ENCODE peak calls at places on chromosomes 12 and 14, in nine cellular contexts. C is CD8-positive, alpha-beta memory T cell; V is foreskin fibroblast; T is hepatocyte; U is stimulated activated naive CD8-positive, alpha-beta T cell treated with anti-CD3 and anti-CD28 coated beads, Interleukin-15, Interleukin-2, amounts not matched to agents 100 U/mL and 50 U/mL, for 24 hours; A is EH; W is NCI-H1105 treated with DMSO at 0.1 percent for 48 hours; P is testis; L is activated CD4-positive, alpha-beta T cell treated with anti-CD3 and anti-CD28 coated beads for 36 hours. M is an unnamed sample.

GRCh38 chr14:55306938-55307589 is 35.8 kb downstream of the FBXO34 start:
- DNase-seq in W (no peak), P (no peak), T (no peak), U (no peak), V (no peak), L (no peak), A (no peak), C (no peak), M (no peak)

GRCh38 chr12:51082561-51083139 is 746 bp downstream of the CSRNP2 start:
- DNase-seq in V (peak), A (peak), C (peak), P (peak), L (peak), W (peak), T (no peak), U (peak), M (peak)

GRCh38 chr12:49489720-49490119 is 49.1 kb upstream of the KCNH3 start:
- DNase-seq in U (no peak), W (no peak), T (no peak), A (peak), V (peak), C (no peak), L (no peak), P (no peak), M (peak)

GRCh38 chr14:102824832-102825231 is 47.6 kb downstream of the TRAF3 start:
- DNase-seq in C (no peak), A (peak), V (peak), W (no peak), P (no peak), U (no peak), T (peak), L (no peak), M (peak)

GRCh38 chr12:44582521-44582920 is 293.6 kb downstream of the NELL2 start:
- DNase-seq in W (no peak), U (no peak), V (no peak), L (no peak), A (no peak), C (no peak), P (no peak), T (no peak), M (no peak)

GRCh38 chr12:43309845-43310405 is 242.1 kb downstream of the ADAMTS20 start:
- DNase-seq in V (peak), P (no peak), T (no peak), L (no peak), C (no peak), W (no peak), A (peak), U (no peak), M (peak)

GRCh38 chr12:85627584-85627983 is 208.6 kb downstream of the RASSF9 start:
- DNase-seq in C (no peak), T (no peak), W (no peak), U (no peak), L (no peak), A (peak), V (peak), P (no peak), M (peak)

GRCh38 chr14:95490727-95491451 is 25.6 kb downstream of the SYNE3 start:
- DNase-seq in T (peak), C (no peak), W (no peak), V (peak), L (no peak), P (peak), U (no peak), A (no peak), M (no peak)

GRCh38 chr12:59823535-59823934 is 227.7 kb downstream of the SLC16A7 start:
- DNase-seq in V (peak), C (no peak), W (no peak), L (no peak), U (no peak), A (peak), T (no peak), P (no peak), M (peak)

GRCh38 chr14:21092147-21093011 is 6.1 kb downstream of the ZNF219 start:
- DNase-seq in L (peak), V (peak), P (peak), A (peak), W (no peak), C (peak), U (peak), T (peak), M (peak)

GRCh38 chr14:77097006-77097688 is 911 bp upstream of the CIPC start:
- DNase-seq in V (no peak), U (no peak), C (no peak), W (no peak), T (no peak), A (no peak), P (no peak), L (no peak), M (peak)

GRCh38 chr12:25051583-25052190 is 102.8 kb upstream of the BCAT1 start:
- DNase-seq in V (no peak), U (peak), C (peak), L (peak), W (no peak), T (no peak), A (no peak), P (no peak), M (no peak)

GRCh38 chr12:111413442-111414086 is 7.8 kb downstream of the SH2B3 start:
- DNase-seq in T (no peak), C (no peak), W (no peak), P (no peak), V (peak), L (no peak), A (peak), U (no peak), M (peak)

GRCh38 chr12:92506460-92506859 is 196.3 kb upstream of the PLEKHG7 start:
- DNase-seq in W (peak), A (no peak), L (no peak), T (no peak), U (no peak), C (no peak), P (no peak), V (no peak), M (no peak)

GRCh38 chr12:58920956-58921861 is 905 bp upstream of the LRIG3 start:
- DNase-seq in L (peak), U (peak), T (peak), W (no peak), C (no peak), V (no peak), P (no peak), A (no peak), M (no peak)

GRCh38 chr12:19833775-19834501 is 394.6 kb downstream of the AEBP2 start:
- DNase-seq in A (peak), C (no peak), T (no peak), P (no peak), U (peak), V (no peak), W (no peak), L (peak), M (peak)

GRCh38 chr12:14263742-14264141 is 101.7 kb upstream of the ATF7IP start:
- DNase-seq in U (no peak), V (no peak), P (no peak), A (no peak), T (no peak), C (no peak), W (no peak), L (no peak), M (no peak)

GRCh38 chr12:49335118-49335954 is 1.7 kb downstream of the C1QL4 start:
- DNase-seq in V (no peak), L (no peak), U (no peak), A (no peak), W (no peak), T (no peak), C (no peak), P (no peak), M (no peak)

GRCh38 chr12:55816876-55817351 is 610 bp downstream of the SARNP start:
- DNase-seq in L (no peak), V (peak), C (no peak), T (peak), P (no peak), A (peak), W (no peak), U (no peak), M (peak)

GRCh38 chr12:99824900-99825562 is 159.7 kb downstream of the ANKS1B start:
- DNase-seq in L (no peak), C (no peak), P (no peak), V (peak), U (no peak), A (peak), W (peak), T (no peak), M (no peak)

GRCh38 chr14:85483652-85484051 is 46.3 kb upstream of the FLRT2 start:
- DNase-seq in T (no peak), U (no peak), W (no peak), A (no peak), P (no peak), L (no peak), C (no peak), V (no peak), M (no peak)

GRCh38 chr12:2613674-2614073 is 181.1 kb upstream of the FKBP4 start:
- DNase-seq in A (peak), V (peak), L (peak), U (peak), W (no peak), T (peak), P (no peak), C (no peak), M (peak)

GRCh38 chr12:79681008-79681590 is 9.7 kb downstream of the PAWR start:
- DNase-seq in L (no peak), T (no peak), W (no peak), V (peak), U (no peak), P (no peak), C (no peak), A (peak), M (peak)

GRCh38 chr12:126510630-126511029 is 1445.4 kb downstream of the AACS start:
- DNase-seq in L (no peak), C (no peak), V (no peak), P (no peak), W (no peak), T (no peak), U (no peak), A (no peak), M (no peak)

GRCh38 chr12:67909091-67909531 is 80.1 kb upstream of the IFNG-AS1 start:
- DNase-seq in W (no peak), T (no peak), V (peak), C (no peak), P (no peak), L (no peak), A (peak), U (no peak), M (peak)

GRCh38 chr12:49059385-49060232 is 985 bp downstream of the KMT2D start:
- DNase-seq in P (peak), L (peak), U (peak), W (no peak), V (peak), A (peak), C (peak), T (peak), M (peak)

GRCh38 chr14:51479584-51480305 is 172.0 kb upstream of the FRMD6 start:
- DNase-seq in W (no peak), L (no peak), C (no peak), V (peak), T (peak), U (no peak), A (peak), P (peak), M (peak)

GRCh38 chr14:23729720-23730387 is 93.7 kb downstream of the DHRS2 start:
- DNase-seq in W (no peak), T (no peak), A (no peak), C (no peak), L (no peak), P (no peak), U (no peak), V (no peak), M (no peak)

GRCh38 chr14:89651805-89652204 is 234.8 kb upstream of the FOXN3 start:
- DNase-seq in C (no peak), U (no peak), A (no peak), W (no peak), V (no peak), P (no peak), L (no peak), T (no peak), M (no peak)

GRCh38 chr14:77275855-77276153 is 4.8 kb upstream of the NGB start:
- DNase-seq in T (no peak), C (no peak), P (no peak), L (no peak), U (no peak), V (no peak), W (no peak), A (no peak), M (no peak)

GRCh38 chr14:64563696-64564095 is 13.9 kb downstream of the PPP1R36 start:
- DNase-seq in A (no peak), P (no peak), U (no peak), W (no peak), V (no peak), L (no peak), T (no peak), C (no peak), M (no peak)

GRCh38 chr14:93946104-93946503 is 19.0 kb downstream of the FAM181A start:
- DNase-seq in T (peak), V (no peak), P (no peak), C (no peak), W (no peak), U (no peak), L (no peak), A (peak), M (peak)

GRCh38 chr12:8077207-8077606 is 4.9 kb upstream of the NECAP1 start:
- DNase-seq in C (no peak), L (no peak), V (peak), T (no peak), A (peak), U (no peak), W (peak), P (no peak), M (peak)

GRCh38 chr12:128245106-128245505 is 21.9 kb upstream of the TMEM132C start:
- DNase-seq in U (no peak), A (no peak), L (no peak), W (no peak), C (no peak), T (no peak), P (no peak), V (no peak), M (no peak)

GRCh38 chr14:65054471-65055085 is 47.7 kb downstream of the MAX start:
- DNase-seq in L (no peak), P (no peak), W (no peak), A (no peak), U (no peak), C (no peak), T (no peak), V (no peak), M (no peak)

GRCh38 chr12:121057794-121058193 is 18.7 kb upstream of the OASL start:
- DNase-seq in V (no peak), P (no peak), C (no peak), T (no peak), W (no peak), L (no peak), A (no peak), U (no peak), M (no peak)

GRCh38 chr12:63994704-63995103 is 150.2 kb downstream of the SRGAP1 start:
- DNase-seq in T (no peak), C (no peak), A (peak), W (peak), U (no peak), P (no peak), L (no peak), V (peak), M (peak)

GRCh38 chr12:112216223-112216622 is 90.9 kb downstream of the TRAFD1 start:
- DNase-seq in T (no peak), L (no peak), U (no peak), V (no peak), A (no peak), P (no peak), C (no peak), W (no peak), M (no peak)